ENCODE peak calls at places on chromosomes 7 and 10, in six cellular contexts. W is neuronal stem cell, R is IMR-90, Z is H9, N is trophoblast cell, O is H1. C is an unnamed sample. For H3K4me1, the result is how much of the 10 kb centered on the place peaks cover.

GRCh38 chr10:35192645-35193249 is 66.1 kb downstream of the CREM start:
- DNase-seq in W (no peak), N (peak), O (no peak), R (peak), Z (no peak), C (peak)

GRCh38 chr7:114660007-114660406 is 245.4 kb downstream of the FOXP2 start:
- DNase-seq in Z (no peak), W (no peak), O (no peak), R (no peak), N (no peak), C (peak)

GRCh38 chr7:78620931-78621330 is 822.4 kb downstream of the PHTF2 start:
- DNase-seq in W (peak), N (peak), O (peak), R (peak), Z (peak), C (peak)

GRCh38 chr10:130484912-130485180 is 348.7 kb downstream of the GLRX3 start:
- DNase-seq in O (no peak), N (no peak), R (no peak), Z (no peak), W (no peak), C (no peak)

GRCh38 chr7:70006411-70006920 is 408.2 kb downstream of the AUTS2 start:
- DNase-seq in Z (no peak), R (no peak), W (no peak), N (no peak), O (no peak), C (no peak)

GRCh38 chr7:1230411-1231213 is 2.1 kb upstream of the UNCX start:
- DNase-seq in W (no peak), O (no peak), Z (peak), R (no peak), N (no peak), C (no peak)

GRCh38 chr7:931871-932650 is 22.4 kb downstream of the ADAP1 start:
- DNase-seq in O (no peak), Z (no peak), R (no peak), W (no peak), N (no peak), C (no peak)

GRCh38 chr7:27083646-27084045 is 12.2 kb downstream of the HOXA1 start:
- DNase-seq in N (no peak), O (no peak), Z (no peak), W (no peak), R (no peak), C (no peak)

GRCh38 chr10:122307669-122308486 is 36.8 kb downstream of the BTBD16 start:
- DNase-seq in N (peak), R (peak), W (no peak), Z (no peak), O (no peak), C (peak)

GRCh38 chr7:15326044-15326644 is 235.7 kb downstream of the AGMO start:
- DNase-seq in W (no peak), N (peak), R (peak), O (no peak), Z (no peak), C (peak)

DNA sequence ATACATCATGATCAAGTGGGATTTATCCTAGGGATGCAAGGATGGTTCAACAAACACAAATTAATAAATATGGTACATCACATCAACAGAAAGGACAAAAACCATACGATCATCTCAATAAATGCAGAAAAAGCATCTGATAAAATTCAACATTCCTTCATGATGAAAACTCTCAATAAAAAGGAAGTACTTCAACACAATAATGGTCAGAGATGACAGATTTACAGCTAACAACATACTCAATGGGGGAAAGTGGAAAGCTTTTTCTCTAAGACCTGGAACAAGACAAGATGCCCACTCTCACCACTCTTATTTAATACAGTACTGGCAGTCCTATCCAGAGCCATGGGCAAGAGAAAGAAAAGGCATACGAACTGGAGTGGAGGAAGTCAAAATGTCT is 39.9 kb upstream of the PRR15 start:
- DNase-seq in W (no peak), R (no peak), O (no peak), Z (no peak), N (no peak), C (no peak)
- H4K91ac ChIP-seq in W (no peak), R (no peak), O (no peak), Z (no peak), N (no peak), C (no peak)

DNA sequence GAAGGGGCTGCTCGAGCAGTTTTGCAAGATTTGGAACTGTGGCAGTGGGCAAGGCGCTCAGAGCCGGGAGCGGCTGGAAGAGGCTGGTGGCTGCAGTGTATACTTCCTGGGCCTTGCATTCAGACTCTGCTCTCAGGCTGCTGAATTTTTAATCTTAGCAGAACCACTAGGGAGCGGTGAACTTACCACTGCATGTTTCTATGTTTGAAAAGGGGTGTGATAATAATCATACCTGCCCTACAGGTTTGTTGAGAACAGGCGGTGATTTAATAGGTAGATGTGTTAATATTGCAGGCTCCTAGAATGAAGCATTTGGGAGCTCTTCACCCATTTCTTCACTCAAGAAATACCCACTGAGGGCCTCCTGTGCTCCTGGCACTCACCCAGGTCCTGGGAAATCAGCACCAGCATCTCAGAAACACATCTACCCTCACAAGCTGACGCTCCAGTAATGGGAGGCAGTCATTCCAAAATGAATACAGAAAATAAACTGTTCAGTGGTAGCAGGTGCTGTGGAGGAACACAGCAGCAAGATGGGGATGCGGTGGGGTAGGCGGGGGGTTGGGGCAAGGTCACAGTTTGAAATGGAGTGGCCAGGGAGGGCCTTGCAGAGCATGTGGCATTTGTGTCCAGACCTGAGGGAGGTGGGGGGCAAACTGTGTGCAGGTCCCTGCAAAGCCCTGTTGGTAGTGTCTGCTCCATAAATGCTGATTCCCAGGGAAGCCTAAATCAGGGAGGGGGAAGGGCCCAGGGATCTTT is 41.0 kb downstream of the VWA2 start:
- DNase-seq in Z (no peak), O (no peak), N (peak), R (no peak), W (no peak), C (no peak)
- H3K4me1 ChIP-seq in Z (under half), O (under half), N (under half), R (under half), W (under half), C (under half)

GRCh38 chr7:149838224-149838991 is at the start of gene ZNF862:
- DNase-seq in R (peak), W (peak), O (peak), Z (peak), N (peak), C (peak)
- H3K18ac ChIP-seq in R (peak), W (peak), O (peak), Z (peak), N (peak), C (peak)

DNA sequence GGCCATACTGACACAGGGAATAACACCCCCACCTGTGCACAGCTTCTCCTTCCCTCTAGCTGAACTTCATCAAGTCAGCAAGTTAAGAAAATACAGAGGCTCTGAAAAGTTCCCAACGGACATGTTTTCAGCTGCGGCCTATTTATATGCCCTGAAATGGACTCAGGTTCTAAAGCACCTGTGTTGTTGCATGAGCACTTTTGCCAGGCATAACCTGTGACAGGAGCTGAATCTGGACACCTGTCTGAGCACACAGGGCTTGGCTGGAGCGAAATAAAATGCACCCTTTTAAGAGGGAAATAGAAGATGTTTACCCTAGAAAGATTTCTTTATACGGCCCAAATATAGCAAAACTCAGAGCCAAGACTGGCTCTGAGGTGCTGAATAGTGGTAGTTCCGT is 46.7 kb downstream of the COBL start:
- DNase-seq in O (no peak), Z (no peak), N (no peak), W (no peak), R (no peak), C (no peak)
- H4K91ac ChIP-seq in O (no peak), Z (no peak), N (no peak), W (no peak), R (no peak), C (no peak)

GRCh38 chr10:68127995-68128394 is 18.7 kb downstream of the MYPN start:
- DNase-seq in O (no peak), Z (no peak), W (no peak), R (no peak), N (no peak), C (no peak)
- H3K4me1 ChIP-seq in O (under half), Z (under half), W (under half), R (under half), N (under half), C (under half)

GRCh38 chr10:16902606-16903005 is 85.4 kb upstream of the RSU1 start:
- DNase-seq in W (no peak), Z (no peak), N (no peak), O (no peak), R (no peak), C (no peak)
- H3K18ac ChIP-seq in W (no peak), Z (no peak), N (no peak), O (peak), R (no peak), C (no peak)

GRCh38 chr7:128209229-128210035 is 31.6 kb upstream of the LEP start:
- DNase-seq in O (peak), W (peak), N (peak), R (peak), Z (peak), C (peak)
- H4K91ac ChIP-seq in O (no peak), W (no peak), N (no peak), R (no peak), Z (no peak), C (no peak)

C was measured in mesenchymal stem cell.